ENCODE peak calls at places on chromosome 5, in eight cellular contexts. One of them, this sample, is unnamed.

GRCh38 chr5:92378961-92379611 is 996.0 kb upstream of the ARRDC3 start:
- DNase-seq in tibial nerve: no peak
- DNase-seq in transverse colon: no peak
- DNase-seq in cardiac muscle cell: peak; percentile 13
- DNase-seq in PC-3: peak; percentile 9
- DNase-seq in right lobe of liver: no peak
- DNase-seq in upper lobe of right lung: no peak
- DNase-seq in CD8-positive, alpha-beta T cell: no peak
- DNase-seq in this sample: no peak

GRCh38 chr5:180739271-180739670 is 587 bp downstream of the OR2Y1 start:
- DNase-seq in PC-3: peak; percentile 26
- DNase-seq in cardiac muscle cell: no peak
- DNase-seq in right lobe of liver: no peak
- DNase-seq in upper lobe of right lung: no peak
- DNase-seq in transverse colon: no peak
- DNase-seq in tibial nerve: no peak
- DNase-seq in CD8-positive, alpha-beta T cell: no peak
- DNase-seq in this sample: no peak

GRCh38 chr5:110038297-110038997 is 348.7 kb downstream of the MAN2A1 start:
- DNase-seq in upper lobe of right lung: no peak
- DNase-seq in CD8-positive, alpha-beta T cell: no peak
- DNase-seq in tibial nerve: no peak
- DNase-seq in transverse colon: no peak
- DNase-seq in PC-3: no peak
- DNase-seq in right lobe of liver: no peak
- DNase-seq in cardiac muscle cell: peak; percentile 27
- DNase-seq in this sample: no peak

GRCh38 chr5:157222506-157223230 is 42.0 kb downstream of the ITK start:
- DNase-seq in tibial nerve: no peak
- DNase-seq in transverse colon: no peak
- DNase-seq in CD8-positive, alpha-beta T cell: no peak
- DNase-seq in PC-3: peak; percentile 42
- DNase-seq in right lobe of liver: no peak
- DNase-seq in upper lobe of right lung: no peak
- DNase-seq in cardiac muscle cell: peak; percentile 42
- DNase-seq in this sample: peak; percentile 63

GRCh38 chr5:160438316-160439204 is 16.9 kb downstream of the PTTG1 start:
- DNase-seq in upper lobe of right lung: no peak
- DNase-seq in transverse colon: peak; percentile 63
- DNase-seq in CD8-positive, alpha-beta T cell: peak; percentile 19
- DNase-seq in tibial nerve: peak; percentile 66
- DNase-seq in right lobe of liver: no peak
- DNase-seq in cardiac muscle cell: peak; percentile 81
- DNase-seq in PC-3: peak; percentile 73
- DNase-seq in this sample: peak; percentile 36

GRCh38 chr5:96572864-96573512 is 89.2 kb upstream of the CAST start:
- DNase-seq in tibial nerve: no peak
- DNase-seq in CD8-positive, alpha-beta T cell: no peak
- DNase-seq in right lobe of liver: no peak
- DNase-seq in PC-3: peak; percentile 93
- DNase-seq in cardiac muscle cell: peak; percentile 78
- DNase-seq in upper lobe of right lung: no peak
- DNase-seq in transverse colon: no peak
- DNase-seq in this sample: no peak

GRCh38 chr5:135313946-135314345 is 85.1 kb downstream of the MACROH2A1 start:
- DNase-seq in cardiac muscle cell: no peak
- DNase-seq in right lobe of liver: no peak
- DNase-seq in transverse colon: no peak
- DNase-seq in CD8-positive, alpha-beta T cell: no peak
- DNase-seq in tibial nerve: no peak
- DNase-seq in PC-3: no peak
- DNase-seq in upper lobe of right lung: no peak
- DNase-seq in this sample: no peak

GRCh38 chr5:100520348-100520747 is 14.8 kb upstream of the FAM174A start:
- DNase-seq in tibial nerve: no peak
- DNase-seq in upper lobe of right lung: no peak
- DNase-seq in right lobe of liver: no peak
- DNase-seq in PC-3: peak; percentile 16
- DNase-seq in CD8-positive, alpha-beta T cell: no peak
- DNase-seq in cardiac muscle cell: no peak
- DNase-seq in transverse colon: no peak
- DNase-seq in this sample: no peak

GRCh38 chr5:67305913-67306710 is 109.5 kb upstream of the CD180 start:
- DNase-seq in cardiac muscle cell: peak; percentile 57
- DNase-seq in upper lobe of right lung: no peak
- DNase-seq in CD8-positive, alpha-beta T cell: no peak
- DNase-seq in transverse colon: no peak
- DNase-seq in right lobe of liver: no peak
- DNase-seq in PC-3: no peak
- DNase-seq in tibial nerve: no peak
- DNase-seq in this sample: no peak

GRCh38 chr5:179413711-179414458 is 68.6 kb upstream of the ADAMTS2 start:
- DNase-seq in cardiac muscle cell: no peak
- DNase-seq in transverse colon: no peak
- DNase-seq in tibial nerve: no peak
- DNase-seq in right lobe of liver: no peak
- DNase-seq in CD8-positive, alpha-beta T cell: no peak
- DNase-seq in upper lobe of right lung: no peak
- DNase-seq in PC-3: no peak
- DNase-seq in this sample: no peak

GRCh38 chr5:174571662-174572397 is 152.6 kb upstream of the MSX2 start:
- DNase-seq in right lobe of liver: no peak
- DNase-seq in PC-3: peak; percentile 91
- DNase-seq in cardiac muscle cell: peak; percentile 96
- DNase-seq in upper lobe of right lung: no peak
- DNase-seq in CD8-positive, alpha-beta T cell: no peak
- DNase-seq in tibial nerve: peak; percentile 63
- DNase-seq in transverse colon: peak; percentile 26
- DNase-seq in this sample: no peak

GRCh38 chr5:56350595-56351170 is 117.6 kb upstream of the ANKRD55 start:
- DNase-seq in cardiac muscle cell: peak; percentile 80
- DNase-seq in tibial nerve: no peak
- DNase-seq in CD8-positive, alpha-beta T cell: no peak
- DNase-seq in upper lobe of right lung: no peak
- DNase-seq in right lobe of liver: peak; percentile 71
- DNase-seq in PC-3: peak; percentile 89
- DNase-seq in transverse colon: peak; percentile 25
- DNase-seq in this sample: no peak

GRCh38 chr5:96582343-96582742 is 79.8 kb upstream of the CAST start:
- DNase-seq in cardiac muscle cell: no peak
- DNase-seq in transverse colon: peak; percentile 33
- DNase-seq in tibial nerve: no peak
- DNase-seq in upper lobe of right lung: no peak
- DNase-seq in PC-3: peak; percentile 68
- DNase-seq in CD8-positive, alpha-beta T cell: no peak
- DNase-seq in right lobe of liver: no peak
- DNase-seq in this sample: no peak

GRCh38 chr5:144644317-144644716 is 473.6 kb downstream of the KCTD16 start:
- DNase-seq in PC-3: no peak
- DNase-seq in cardiac muscle cell: no peak
- DNase-seq in tibial nerve: no peak
- DNase-seq in right lobe of liver: no peak
- DNase-seq in CD8-positive, alpha-beta T cell: no peak
- DNase-seq in transverse colon: no peak
- DNase-seq in upper lobe of right lung: no peak
- DNase-seq in this sample: no peak

GRCh38 chr5:111278824-111279504 is 54.8 kb downstream of the CAMK4 start:
- DNase-seq in transverse colon: peak; percentile 64
- DNase-seq in right lobe of liver: peak; percentile 58
- DNase-seq in CD8-positive, alpha-beta T cell: peak; percentile 79
- DNase-seq in upper lobe of right lung: peak; percentile 79
- DNase-seq in PC-3: peak; percentile 65
- DNase-seq in tibial nerve: peak; percentile 60
- DNase-seq in cardiac muscle cell: peak; percentile 67
- DNase-seq in this sample: peak; percentile 84

GRCh38 chr5:37490931-37491330 is 111.8 kb downstream of the WDR70 start:
- DNase-seq in upper lobe of right lung: no peak
- DNase-seq in transverse colon: no peak
- DNase-seq in CD8-positive, alpha-beta T cell: no peak
- DNase-seq in tibial nerve: no peak
- DNase-seq in cardiac muscle cell: no peak
- DNase-seq in right lobe of liver: no peak
- DNase-seq in PC-3: no peak
- DNase-seq in this sample: no peak

GRCh38 chr5:143311428-143311827 is 92.1 kb downstream of the NR3C1 start:
- DNase-seq in PC-3: peak; percentile 82
- DNase-seq in right lobe of liver: no peak
- DNase-seq in CD8-positive, alpha-beta T cell: no peak
- DNase-seq in cardiac muscle cell: peak; percentile 62
- DNase-seq in tibial nerve: no peak
- DNase-seq in upper lobe of right lung: no peak
- DNase-seq in transverse colon: no peak
- DNase-seq in this sample: no peak

GRCh38 chr5:148416921-148417320 is 33.2 kb downstream of the FBXO38 start:
- DNase-seq in CD8-positive, alpha-beta T cell: no peak
- DNase-seq in cardiac muscle cell: peak; percentile 73
- DNase-seq in right lobe of liver: no peak
- DNase-seq in PC-3: peak; percentile 63
- DNase-seq in upper lobe of right lung: no peak
- DNase-seq in tibial nerve: no peak
- DNase-seq in transverse colon: no peak
- DNase-seq in this sample: no peak

DNA sequence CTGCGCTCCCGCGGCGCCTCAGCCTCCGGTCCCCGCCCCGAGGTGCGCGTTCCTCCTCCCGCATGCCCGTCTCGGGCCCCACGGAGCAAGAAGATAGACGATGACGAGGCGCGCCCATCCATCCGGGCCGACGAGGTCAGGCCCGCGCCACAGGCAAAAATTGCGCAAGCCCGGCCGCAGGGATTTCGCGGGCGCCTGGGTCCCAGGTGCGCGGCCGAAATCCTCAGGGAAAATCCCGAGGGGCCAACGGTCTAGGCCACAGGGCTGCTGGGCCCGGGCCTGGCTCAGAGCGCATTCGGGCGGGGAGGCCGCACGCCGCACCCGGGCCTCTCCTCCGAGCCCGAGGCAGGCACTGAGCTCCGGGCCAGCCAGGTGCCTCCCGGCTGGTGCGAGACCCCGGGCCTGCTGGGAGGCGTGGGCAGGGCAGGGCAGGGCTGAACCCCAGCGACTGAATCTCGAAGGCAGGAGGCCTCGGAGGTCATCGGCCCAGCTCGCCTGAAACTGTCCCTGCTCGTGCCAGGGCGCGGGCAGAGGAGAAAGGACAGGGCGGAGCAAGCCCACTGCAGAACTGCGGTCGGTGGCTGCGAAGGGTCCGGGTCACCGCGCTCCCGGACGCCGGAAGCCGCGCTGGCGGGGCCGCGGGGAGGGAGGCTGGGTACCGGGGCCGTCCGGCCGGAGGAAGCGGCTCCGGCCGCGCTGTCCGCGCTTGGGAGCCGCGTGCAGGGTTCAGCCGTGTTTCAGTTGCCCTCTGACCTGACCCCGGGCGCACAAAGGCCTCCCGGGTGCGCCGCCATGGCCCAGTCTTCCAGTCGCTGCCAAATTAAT is 66.8 kb downstream of the FOXD1 start:
- DNase-seq in cardiac muscle cell: no peak
- DNase-seq in tibial nerve: no peak
- DNase-seq in PC-3: no peak
- DNase-seq in right lobe of liver: no peak
- DNase-seq in CD8-positive, alpha-beta T cell: no peak
- DNase-seq in upper lobe of right lung: no peak
- DNase-seq in transverse colon: no peak
- DNase-seq in this sample: no peak
- H3K9me3 ChIP-seq in cardiac muscle cell: no peaks in the 10 kb centered on the region
- H3K9me3 ChIP-seq in tibial nerve: no peaks in the 10 kb centered on the region
- H3K9me3 ChIP-seq in PC-3: peaks cover 7% of the 10 kb centered on the region
- H3K9me3 ChIP-seq in right lobe of liver: peaks cover 6% of the 10 kb centered on the region
- H3K9me3 ChIP-seq in CD8-positive, alpha-beta T cell: peaks cover 16% of the 10 kb centered on the region
- H3K9me3 ChIP-seq in upper lobe of right lung: no peaks in the 10 kb centered on the region
- H3K9me3 ChIP-seq in transverse colon: peaks cover 13% of the 10 kb centered on the region
- H3K9me3 ChIP-seq in this sample: peaks cover 15% of the 10 kb centered on the region

DNA sequence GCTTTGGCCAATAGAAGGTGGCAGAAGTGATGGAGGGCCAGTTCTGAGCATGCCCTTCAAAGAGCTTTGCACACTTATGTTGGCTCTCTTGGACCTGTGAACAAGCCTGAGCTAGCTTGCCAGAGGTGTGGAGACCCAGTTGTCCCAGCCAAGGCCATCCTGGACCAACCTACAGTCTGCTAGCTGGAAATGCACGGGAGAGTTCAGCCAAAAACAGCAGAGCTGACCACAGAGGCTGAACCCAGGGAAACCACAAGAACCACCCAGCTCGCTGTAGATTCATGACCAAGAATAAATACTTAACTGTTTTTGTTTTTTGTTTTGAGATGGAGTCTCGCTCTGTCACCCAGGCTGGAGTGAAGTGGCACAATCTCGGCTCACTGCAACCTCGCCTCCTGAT is 65.4 kb upstream of the HAND1 start:
- DNase-seq in tibial nerve: peak; percentile 27
- DNase-seq in cardiac muscle cell: peak; percentile 39
- DNase-seq in transverse colon: no peak
- DNase-seq in upper lobe of right lung: no peak
- DNase-seq in PC-3: no peak
- DNase-seq in CD8-positive, alpha-beta T cell: no peak
- DNase-seq in right lobe of liver: no peak
- DNase-seq in this sample: no peak
- H3K27me3 ChIP-seq in tibial nerve: peaks cover 9% of the 10 kb centered on the region
- H3K27me3 ChIP-seq in cardiac muscle cell: peaks cover 5% of the 10 kb centered on the region
- H3K27me3 ChIP-seq in transverse colon: peaks cover 3% of the 10 kb centered on the region
- H3K27me3 ChIP-seq in upper lobe of right lung: peaks cover 12% of the 10 kb centered on the region
- H3K27me3 ChIP-seq in PC-3: peaks cover 37% of the 10 kb centered on the region
- H3K27me3 ChIP-seq in CD8-positive, alpha-beta T cell: no peaks in the 10 kb centered on the region
- H3K27me3 ChIP-seq in right lobe of liver: no peaks in the 10 kb centered on the region
- H3K27me3 ChIP-seq in this sample: peaks cover 6% of the 10 kb centered on the region

DNA sequence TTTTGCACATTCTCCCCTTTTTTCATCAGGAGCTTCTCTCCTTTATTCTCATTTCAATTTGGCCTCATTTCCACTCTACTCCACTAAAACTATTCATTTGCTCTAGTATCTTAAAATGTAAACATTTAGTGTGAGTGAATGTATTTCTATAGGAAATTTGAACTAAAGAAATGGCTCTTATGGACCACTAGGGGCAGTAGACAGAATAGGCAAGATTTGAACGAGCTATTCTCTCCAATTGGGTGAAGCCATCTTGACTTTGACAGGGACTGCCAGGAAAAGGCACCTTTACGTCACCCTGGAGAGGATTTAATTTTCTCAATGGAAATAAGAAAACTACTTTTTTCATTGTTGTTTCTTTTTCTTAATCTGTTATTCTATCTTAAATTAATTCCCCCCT is 666.3 kb downstream of the DNAH5 start:
- DNase-seq in right lobe of liver: no peak
- DNase-seq in PC-3: peak; percentile 22
- DNase-seq in transverse colon: no peak
- DNase-seq in CD8-positive, alpha-beta T cell: no peak
- DNase-seq in cardiac muscle cell: no peak
- DNase-seq in upper lobe of right lung: no peak
- DNase-seq in tibial nerve: no peak
- DNase-seq in this sample: no peak
- TF ChIP-seq CTCF in right lobe of liver: peak; percentile 19
- TF ChIP-seq CTCF in PC-3: peak; percentile 80
- TF ChIP-seq CTCF in transverse colon: no peak
- TF ChIP-seq CTCF in CD8-positive, alpha-beta T cell: no peak
- TF ChIP-seq CTCF in cardiac muscle cell: no peak
- TF ChIP-seq CTCF in upper lobe of right lung: peak; percentile 5
- TF ChIP-seq CTCF in tibial nerve: no peak
- TF ChIP-seq CTCF in this sample: no peak

DNA sequence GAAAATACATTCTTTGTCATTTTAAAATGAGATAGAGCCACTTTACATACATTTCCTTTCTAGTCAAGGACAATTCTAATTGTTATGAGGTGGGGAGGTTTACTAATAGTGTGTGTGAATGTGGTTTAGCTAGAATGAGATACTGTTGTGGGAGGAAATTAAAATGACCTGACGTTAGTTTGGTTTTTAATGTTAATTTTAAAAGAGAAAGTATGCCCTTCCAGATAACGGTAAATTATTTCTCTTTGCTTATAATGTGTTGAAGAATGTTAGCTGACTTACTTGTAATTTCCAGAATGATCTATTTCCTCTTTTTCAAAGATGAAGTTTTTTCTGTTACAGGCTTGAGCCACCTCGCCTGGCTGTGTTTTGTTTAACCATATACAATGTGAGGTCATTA is 1.7 kb upstream of the TAF7 start:
- DNase-seq in tibial nerve: no peak
- DNase-seq in right lobe of liver: no peak
- DNase-seq in PC-3: no peak
- DNase-seq in transverse colon: no peak
- DNase-seq in upper lobe of right lung: no peak
- DNase-seq in cardiac muscle cell: no peak
- DNase-seq in CD8-positive, alpha-beta T cell: no peak
- DNase-seq in this sample: no peak
- H3K9me3 ChIP-seq in tibial nerve: peaks cover 12% of the 10 kb centered on the region
- H3K9me3 ChIP-seq in right lobe of liver: peaks cover 17% of the 10 kb centered on the region
- H3K9me3 ChIP-seq in PC-3: peaks cover 33% of the 10 kb centered on the region
- H3K9me3 ChIP-seq in transverse colon: peaks cover 50% of the 10 kb centered on the region
- H3K9me3 ChIP-seq in upper lobe of right lung: peaks cover 30% of the 10 kb centered on the region
- H3K9me3 ChIP-seq in cardiac muscle cell: peaks cover 3% of the 10 kb centered on the region
- H3K9me3 ChIP-seq in CD8-positive, alpha-beta T cell: peaks cover 32% of the 10 kb centered on the region
- H3K9me3 ChIP-seq in this sample: peaks cover 44% of the 10 kb centered on the region